ENCODE peak calls at places on chromosome 10, in four cellular contexts. P, D, F and C are unnamed samples.

GRCh38 chr10:11902646-11903045 is 79.5 kb downstream of the PROSER2 start:
- DNase-seq in P (no peak), F (no peak), D (no peak), C (no peak)

GRCh38 chr10:32911285-32912016 is 46.6 kb downstream of the ITGB1 start:
- DNase-seq in F (no peak), P (no peak), D (no peak), C (no peak)

GRCh38 chr10:92822060-92822634 is 26.2 kb upstream of the EXOC6 start:
- DNase-seq in P (no peak), D (peak; percentile 83), F (no peak), C (no peak)

GRCh38 chr10:69838853-69839252 is 37.1 kb downstream of the COL13A1 start:
- DNase-seq in F (no peak), D (no peak), P (no peak), C (no peak)

GRCh38 chr10:60661627-60662026 is 116.7 kb upstream of the CDK1 start:
- DNase-seq in P (no peak), F (no peak), D (peak; percentile 50), C (no peak)

GRCh38 chr10:110483633-110484032 is 14.1 kb upstream of the DUSP5 start:
- DNase-seq in D (no peak), P (no peak), F (no peak), C (no peak)

GRCh38 chr10:123150986-123151738 is 3.0 kb upstream of the BUB3 start:
- DNase-seq in D (no peak), F (no peak), P (no peak), C (no peak)

GRCh38 chr10:90834326-90834725 is 23.5 kb downstream of the HTR7 start:
- DNase-seq in P (no peak), D (no peak), F (no peak), C (no peak)

GRCh38 chr10:86888585-86889381 is 68.6 kb downstream of the MMRN2 start:
- DNase-seq in D (peak; percentile 25), P (no peak), F (no peak), C (no peak)

GRCh38 chr10:18140957-18141888 is 999 bp downstream of the CACNB2 start:
- DNase-seq in P (no peak), F (no peak), D (no peak), C (peak; percentile 23)

GRCh38 chr10:70932415-70933196 is 44.2 kb upstream of the PCBD1 start:
- DNase-seq in P (no peak), D (no peak), F (peak; percentile 62), C (peak; percentile 19)

GRCh38 chr10:96450514-96451207 is 63.1 kb downstream of the TLL2 start:
- DNase-seq in P (no peak), F (no peak), D (no peak), C (no peak)